ENCODE peak calls at places on chromosome 12, in six cellular contexts. L is upper lobe of left lung, G is K562, I is stomach, X is HepG2, D is spleen. V is an unnamed sample.

GRCh38 chr12:56152756-56153137 is 360 bp downstream of the MYL6B start:
- DNase-seq in X (no peak), L (no peak), D (no peak), I (no peak), G (no peak), V (no peak)

GRCh38 chr12:86719381-86719780 is 463.2 kb upstream of the MGAT4C start:
- DNase-seq in I (no peak), L (no peak), G (no peak), D (no peak), X (no peak), V (no peak)

GRCh38 chr12:43692064-43692463 is 66.5 kb downstream of the PUS7L start:
- DNase-seq in X (no peak), L (no peak), G (no peak), D (no peak), I (no peak), V (no peak)

GRCh38 chr12:55607821-55608602 is 28.7 kb upstream of the OR10P1 start:
- DNase-seq in X (no peak), L (no peak), G (no peak), I (no peak), D (no peak), V (no peak)

GRCh38 chr12:32181498-32182175 is 75.0 kb downstream of the BICD1 start:
- DNase-seq in L (no peak), I (no peak), X (no peak), D (no peak), G (no peak), V (no peak)

GRCh38 chr12:127729381-127729780 is 537.6 kb upstream of the TMEM132C start:
- DNase-seq in X (no peak), L (no peak), I (no peak), G (no peak), D (no peak), V (no peak)

GRCh38 chr12:19998968-19999792 is 369.2 kb upstream of the PDE3A start:
- DNase-seq in G (no peak), D (no peak), I (no peak), X (no peak), L (no peak), V (no peak)

GRCh38 chr12:75722714-75723200 is 211.3 kb upstream of the KRR1 start:
- DNase-seq in D (no peak), G (peak), L (no peak), I (no peak), X (peak), V (peak)

GRCh38 chr12:76962099-76962498 is 83.3 kb upstream of the CSRP2 start:
- DNase-seq in X (no peak), L (no peak), G (no peak), D (no peak), I (no peak), V (no peak)

GRCh38 chr12:43210437-43211197 is 341.4 kb downstream of the ADAMTS20 start:
- DNase-seq in D (no peak), X (no peak), I (no peak), L (no peak), G (no peak), V (no peak)

GRCh38 chr12:50157259-50157658 is 9.9 kb downstream of the CERS5 start:
- DNase-seq in G (no peak), D (no peak), X (no peak), I (no peak), L (no peak), V (no peak)

GRCh38 chr12:33605776-33606175 is 166.2 kb upstream of the SYT10 start:
- DNase-seq in G (peak), X (peak), I (no peak), L (no peak), D (no peak), V (no peak)

GRCh38 chr12:130286041-130286440 is 51.6 kb upstream of the PIWIL1 start:
- DNase-seq in G (peak), I (no peak), D (no peak), L (no peak), X (peak), V (no peak)

GRCh38 chr12:52632656-52633055 is 14.3 kb upstream of the KRT73 start:
- DNase-seq in L (no peak), D (no peak), G (no peak), I (no peak), X (no peak), V (no peak)

GRCh38 chr12:107320031-107320928 is 226.9 kb upstream of the CRY1 start:
- DNase-seq in D (peak), L (peak), I (no peak), G (no peak), X (peak), V (peak)

GRCh38 chr12:127162307-127162706 is 1104.7 kb upstream of the TMEM132C start:
- DNase-seq in L (no peak), G (peak), D (no peak), I (no peak), X (no peak), V (no peak)

GRCh38 chr12:65823481-65824313 is 586 bp upstream of the HMGA2 start:
- DNase-seq in L (peak), D (peak), X (peak), I (peak), G (no peak), V (peak)

GRCh38 chr12:114186241-114187002 is 219.5 kb downstream of the TBX5 start:
- DNase-seq in L (no peak), G (no peak), I (no peak), X (no peak), D (no peak), V (no peak)

GRCh38 chr12:116642683-116643082 is 83.5 kb downstream of the MAP1LC3B2 start:
- DNase-seq in G (no peak), I (no peak), X (no peak), L (no peak), D (no peak), V (no peak)

GRCh38 chr12:127145929-127146789 is 1120.8 kb upstream of the TMEM132C start:
- DNase-seq in X (no peak), D (peak), L (peak), I (peak), G (peak), V (peak)

GRCh38 chr12:113134521-113134951 is 1.0 kb downstream of the RASAL1 start:
- DNase-seq in G (no peak), I (no peak), X (no peak), D (peak), L (no peak), V (no peak)

GRCh38 chr12:34398366-34398705 is 376.0 kb downstream of the ALG10 start:
- DNase-seq in X (no peak), I (peak), D (peak), G (peak), L (peak), V (peak)

GRCh38 chr12:12482150-12482761 is 80.4 kb downstream of the DUSP16 start:
- DNase-seq in I (no peak), X (no peak), G (no peak), L (no peak), D (no peak), V (no peak)

GRCh38 chr12:123045678-123046077 is 65.2 kb downstream of the ARL6IP4 start:
- DNase-seq in X (no peak), I (no peak), L (no peak), G (no peak), D (peak), V (no peak)

GRCh38 chr12:58957298-58957697 is 37.0 kb upstream of the LRIG3 start:
- DNase-seq in X (no peak), D (no peak), G (no peak), L (no peak), I (no peak), V (no peak)

DNA sequence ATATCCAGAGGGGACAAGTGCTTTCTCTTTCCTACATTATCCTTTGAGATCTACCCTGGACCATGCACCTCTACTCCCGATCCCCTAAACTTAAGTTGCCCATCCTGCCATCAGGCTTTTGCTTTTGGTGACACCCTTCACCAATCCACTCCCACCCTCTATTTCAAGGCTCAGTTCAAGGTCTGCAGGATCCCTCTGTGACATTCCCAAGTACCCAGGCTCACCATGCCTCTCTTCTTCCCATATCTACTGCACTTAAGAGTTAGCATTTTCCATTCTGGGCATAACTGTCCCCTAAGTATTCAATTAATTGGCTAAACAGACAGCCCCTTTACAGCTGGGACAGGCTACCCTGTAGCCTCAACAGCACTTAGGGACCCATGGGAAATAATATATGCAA is 3.1 kb downstream of the NFYB start:
- DNase-seq in D (no peak), G (no peak), X (no peak), I (no peak), L (no peak), V (no peak)
- H3K4me3 ChIP-seq in D (no peak), G (no peak), X (no peak), I (no peak), L (no peak), V (no peak)

DNA sequence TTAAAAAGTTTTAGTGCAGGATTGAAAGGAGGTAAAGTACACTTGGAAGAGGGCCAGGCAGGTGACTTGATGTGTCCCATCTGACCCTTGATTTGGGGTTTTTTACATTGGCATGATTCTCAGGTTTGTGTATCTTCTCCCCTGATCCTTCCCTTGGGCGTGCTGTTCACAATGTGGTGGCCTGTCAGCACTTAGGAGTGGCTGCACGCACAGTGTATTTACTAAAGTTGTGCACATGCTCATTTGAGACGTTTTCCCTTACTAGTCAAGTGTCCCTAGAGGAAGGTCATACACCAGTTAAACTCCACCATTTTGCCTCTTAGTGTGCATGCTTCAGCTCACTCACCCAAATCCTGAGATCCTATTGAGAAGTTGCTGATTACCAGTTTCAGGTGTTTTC is 145.7 kb upstream of the PLEKHA5 start:
- DNase-seq in D (no peak), I (no peak), G (no peak), L (no peak), X (no peak), V (no peak)
- TF ChIP-seq POLR2A in D (no peak), I (no peak), G (no peak), L (no peak), X (no peak), V (no peak)

GRCh38 chr12:111366583-111366982 is 2.3 kb downstream of the PHETA1 start:
- DNase-seq in L (no peak), X (no peak), D (no peak), G (no peak), I (no peak), V (no peak)

GRCh38 chr12:111369496-111370220 is 763 bp upstream of the PHETA1 start:
- DNase-seq in L (no peak), D (no peak), G (no peak), I (no peak), X (no peak), V (no peak)

GRCh38 chr12:111367661-111368221 is 1.2 kb downstream of the PHETA1 start:
- DNase-seq in G (no peak), I (peak), X (peak), L (no peak), D (peak), V (peak)

GRCh38 chr12:111368291-111368683 is 608 bp downstream of the PHETA1 start:
- DNase-seq in L (peak), I (peak), D (peak), G (peak), X (no peak), V (peak)

DNA sequence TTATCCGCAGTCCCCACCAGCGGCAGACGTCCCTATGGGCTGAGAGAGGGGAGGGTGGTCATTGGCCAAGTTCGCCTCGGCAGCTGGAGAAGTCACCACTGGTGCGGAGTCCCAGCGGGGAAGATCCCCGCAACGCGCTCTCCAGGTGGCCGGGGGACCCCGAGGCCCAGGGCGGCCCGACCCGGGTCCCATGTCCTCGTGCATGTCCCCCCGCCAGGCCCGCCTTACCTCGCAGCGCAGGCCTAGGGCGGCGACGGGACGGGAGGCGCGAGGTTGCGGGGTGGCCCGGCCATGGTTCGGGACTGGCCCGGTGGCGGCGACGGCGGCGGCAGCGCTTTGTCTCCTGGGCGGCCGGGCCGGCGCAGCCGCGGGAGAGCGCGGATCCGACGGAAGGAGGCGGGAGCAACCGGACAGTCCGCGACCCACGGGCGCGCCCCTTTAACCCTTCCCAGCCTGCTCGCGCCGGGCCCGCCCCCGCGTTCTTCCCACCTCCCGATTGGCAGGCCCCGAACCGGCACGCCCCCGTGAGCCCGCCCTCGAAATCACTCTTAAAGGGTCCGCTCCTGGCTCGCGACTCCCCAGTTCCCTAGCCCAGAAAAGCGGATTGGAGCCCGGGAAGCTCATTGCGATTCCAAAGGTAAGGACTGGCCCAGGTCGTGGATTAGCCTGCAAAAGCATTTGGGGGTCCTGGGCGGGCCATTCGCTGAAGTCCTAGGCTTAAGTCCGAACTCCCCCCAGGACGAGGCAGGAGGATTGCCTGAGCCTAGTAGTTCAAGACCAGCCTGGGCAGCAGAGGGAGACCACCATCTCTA is at the start of gene PHETA1:
- DNase-seq in G (peak), X (peak), L (peak), D (peak), I (peak), V (peak)
- TF ChIP-seq POLR2AphosphoS5 in G (no peak), X (peak), L (peak), D (peak), I (peak), V (peak)

DNA sequence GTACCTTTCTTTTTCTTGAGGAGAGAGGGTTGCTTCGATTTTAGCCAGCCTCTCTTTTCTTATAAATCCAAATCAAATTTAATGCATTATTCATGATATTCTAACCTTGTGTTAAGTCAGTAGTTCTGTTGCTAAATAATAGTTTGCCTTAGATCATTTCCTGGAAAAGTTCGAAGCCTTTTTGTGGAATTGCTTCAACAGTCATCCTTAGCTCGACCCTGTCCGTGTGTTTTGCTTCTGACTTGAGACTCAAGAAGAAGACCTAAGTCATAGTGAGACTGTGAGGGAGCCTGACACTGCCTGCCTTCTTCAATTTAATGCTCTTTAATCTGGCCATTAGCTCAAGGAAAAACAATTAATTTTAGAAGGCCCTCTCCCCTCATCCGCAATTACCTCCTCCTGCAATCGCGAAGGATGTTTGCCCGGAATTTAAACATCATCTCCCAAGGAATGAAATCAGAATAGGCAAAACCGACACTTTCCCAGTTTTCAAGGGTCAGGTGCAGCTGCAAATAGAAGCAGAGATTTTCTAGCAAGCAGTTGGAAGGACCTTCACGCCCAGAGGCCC is 453 bp upstream of the SLC4A8 start:
- DNase-seq in D (no peak), L (no peak), G (no peak), X (no peak), I (no peak), V (no peak)
- H3K4me3 ChIP-seq in D (peak), L (peak), G (no peak), X (no peak), I (peak), V (no peak)

GRCh38 chr12:16972923-16973770 is 367.2 kb upstream of the LMO3 start:
- DNase-seq in L (no peak), D (no peak), I (no peak), G (no peak), X (peak), V (no peak)
- TF ChIP-seq POLR2A in L (no peak), D (no peak), I (no peak), G (no peak), X (no peak), V (no peak)

DNA sequence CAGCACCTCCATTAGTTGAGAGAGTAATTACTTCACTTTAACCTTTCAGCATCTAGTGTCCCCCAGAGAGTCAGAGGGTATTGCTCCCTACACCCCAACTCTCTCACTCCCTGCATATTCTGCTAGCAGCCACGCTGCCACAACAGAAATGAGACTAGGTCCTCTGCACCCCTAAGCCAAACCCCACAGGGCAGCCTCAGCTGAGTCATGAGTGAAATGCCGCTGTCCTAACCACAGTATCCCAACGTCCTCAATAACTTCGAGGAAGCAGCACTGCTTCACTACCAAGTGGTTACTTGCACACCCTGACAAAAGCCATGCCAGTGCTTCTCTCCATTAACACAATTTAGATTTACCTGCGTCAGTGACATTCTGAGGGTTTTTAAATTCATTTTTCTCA is 6.9 kb upstream of the LYZ start:
- DNase-seq in I (no peak), D (no peak), L (no peak), X (no peak), G (no peak), V (no peak)
- TF ChIP-seq POLR2AphosphoS5 in I (no peak), D (no peak), L (no peak), X (no peak), G (no peak), V (no peak)

DNA sequence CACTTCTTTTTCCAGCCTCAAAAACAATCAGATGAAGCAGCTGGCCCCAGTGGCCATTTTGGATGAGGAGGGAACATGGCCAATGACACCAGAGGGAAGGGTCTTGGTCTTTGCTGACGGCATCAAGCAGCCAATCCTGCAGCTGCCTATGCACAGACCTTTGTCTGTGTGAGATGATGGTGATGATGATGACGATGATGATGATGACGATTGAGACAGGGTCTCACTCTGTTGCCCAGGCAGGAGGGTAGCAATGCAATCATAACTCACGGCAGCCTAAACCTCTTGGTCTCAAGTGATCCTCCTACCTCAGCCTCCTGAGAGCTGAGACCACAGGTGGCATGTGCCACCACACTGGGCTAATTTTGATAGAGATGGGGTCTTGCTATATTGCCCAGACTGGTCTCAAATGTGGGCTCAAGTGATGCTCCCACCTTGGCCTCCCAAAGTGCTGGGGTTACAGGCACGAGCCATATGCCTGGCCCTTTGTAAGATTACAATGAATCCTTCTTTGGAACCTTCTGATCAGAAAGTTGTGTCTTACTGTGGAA is 26.5 kb upstream of the NCOR2 start:
- DNase-seq in I (no peak), G (no peak), X (no peak), D (no peak), L (no peak), V (no peak)
- H3K4me3 ChIP-seq in I (no peak), G (no peak), X (no peak), D (no peak), L (no peak), V (no peak)

GRCh38 chr12:62903151-62903550 is 31.8 kb downstream of the PPM1H start:
- DNase-seq in G (no peak), I (no peak), L (no peak), D (no peak), X (no peak), V (no peak)

GRCh38 chr12:62895351-62895750 is 39.6 kb downstream of the PPM1H start:
- DNase-seq in I (no peak), D (no peak), X (peak), L (no peak), G (no peak), V (no peak)

GRCh38 chr12:62898568-62898967 is 36.4 kb downstream of the PPM1H start:
- DNase-seq in G (no peak), X (no peak), D (no peak), I (no peak), L (no peak), V (no peak)

GRCh38 chr12:62899568-62900390 is 35.2 kb downstream of the PPM1H start:
- DNase-seq in I (no peak), L (no peak), D (no peak), X (peak), G (no peak), V (no peak)

DNA sequence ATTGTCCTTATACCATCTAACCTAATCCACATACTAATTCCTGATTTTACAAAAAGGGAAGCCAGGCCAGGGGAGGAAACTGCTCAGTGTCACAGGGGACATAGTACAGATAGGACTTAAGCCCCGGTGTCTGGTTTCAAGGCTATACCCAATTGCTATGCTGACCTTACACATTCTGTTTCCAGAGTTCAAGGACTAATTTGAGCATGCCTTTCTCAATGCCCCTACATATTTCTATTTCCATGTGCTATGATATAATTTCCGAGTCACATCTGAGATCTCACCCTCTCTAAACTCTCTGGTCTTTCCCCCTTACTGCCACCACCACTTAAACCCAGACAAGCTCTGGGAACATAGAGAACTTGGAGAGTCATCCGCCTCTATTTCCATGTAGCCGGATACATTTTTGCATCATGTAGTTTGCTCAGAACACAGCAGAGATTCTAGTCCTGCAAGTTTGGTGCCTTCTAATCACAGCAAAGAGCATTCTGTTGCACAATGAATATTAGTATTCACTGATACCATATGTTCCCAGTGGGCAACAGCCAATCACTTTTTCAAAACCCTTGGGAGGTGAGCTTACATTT is 34.2 kb downstream of the PPM1H start:
- DNase-seq in L (no peak), D (no peak), I (no peak), G (no peak), X (peak), V (no peak)
- TF ChIP-seq POLR2A in L (no peak), D (no peak), I (no peak), G (no peak), X (no peak), V (no peak)